ENCODE peak calls at places on chromosomes 16 and 17, in five cellular contexts. One of them, this sample, is unnamed.

GRCh38 chr17:21218101-21218500 is 4.1 kb upstream of the TMEM11 start:
- DNase-seq in ovary: no peak
- DNase-seq in A549: no peak
- DNase-seq in esophagus muscularis mucosa: no peak
- DNase-seq in transverse colon: no peak
- DNase-seq in this sample: no peak

GRCh38 chr16:29926675-29927522 is 873 bp upstream of the KCTD13 start:
- DNase-seq in esophagus muscularis mucosa: no peak
- DNase-seq in transverse colon: peak
- DNase-seq in A549: peak
- DNase-seq in ovary: peak
- DNase-seq in this sample: no peak

GRCh38 chr16:88552815-88553214 is 17.4 kb upstream of the ZC3H18 start:
- DNase-seq in A549: no peak
- DNase-seq in transverse colon: peak
- DNase-seq in esophagus muscularis mucosa: no peak
- DNase-seq in ovary: no peak
- DNase-seq in this sample: no peak

GRCh38 chr16:48498761-48499600 is 111.0 kb downstream of the N4BP1 start:
- DNase-seq in A549: peak
- DNase-seq in ovary: peak
- DNase-seq in esophagus muscularis mucosa: peak
- DNase-seq in transverse colon: peak
- DNase-seq in this sample: no peak

GRCh38 chr17:49525831-49526741 is 31.0 kb downstream of the NGFR start:
- DNase-seq in A549: no peak
- DNase-seq in transverse colon: no peak
- DNase-seq in esophagus muscularis mucosa: no peak
- DNase-seq in ovary: no peak
- DNase-seq in this sample: no peak

GRCh38 chr17:47717261-47717697 is 15.8 kb upstream of the TBX21 start:
- DNase-seq in esophagus muscularis mucosa: no peak
- DNase-seq in A549: no peak
- DNase-seq in ovary: no peak
- DNase-seq in transverse colon: no peak
- DNase-seq in this sample: no peak

GRCh38 chr16:67326472-67327309 is at the start of the genes KCTD19 and LRRC36:
- DNase-seq in ovary: peak
- DNase-seq in A549: peak
- DNase-seq in esophagus muscularis mucosa: peak
- DNase-seq in transverse colon: peak
- DNase-seq in this sample: peak

GRCh38 chr17:69506489-69506888 is 92.0 kb downstream of the MAP2K6 start:
- DNase-seq in transverse colon: no peak
- DNase-seq in ovary: no peak
- DNase-seq in esophagus muscularis mucosa: no peak
- DNase-seq in A549: peak
- DNase-seq in this sample: no peak

GRCh38 chr16:27235055-27235937 is 32.0 kb downstream of the KDM8 start:
- DNase-seq in transverse colon: peak
- DNase-seq in A549: peak
- DNase-seq in esophagus muscularis mucosa: peak
- DNase-seq in ovary: peak
- DNase-seq in this sample: peak

GRCh38 chr17:44355642-44356099 is 8.0 kb downstream of the FAM171A2 start:
- DNase-seq in esophagus muscularis mucosa: no peak
- DNase-seq in A549: no peak
- DNase-seq in ovary: no peak
- DNase-seq in transverse colon: no peak
- DNase-seq in this sample: no peak

GRCh38 chr17:40168262-40168832 is 8.9 kb upstream of the RAPGEFL1 start:
- DNase-seq in A549: peak
- DNase-seq in ovary: no peak
- DNase-seq in esophagus muscularis mucosa: no peak
- DNase-seq in transverse colon: no peak
- DNase-seq in this sample: peak

GRCh38 chr17:7440823-7441174 is 1.5 kb downstream of the FGF11 start:
- DNase-seq in transverse colon: peak
- DNase-seq in esophagus muscularis mucosa: no peak
- DNase-seq in A549: no peak
- DNase-seq in ovary: peak
- DNase-seq in this sample: peak

GRCh38 chr16:82059161-82059982 is 24.3 kb downstream of the HSD17B2 start:
- DNase-seq in transverse colon: no peak
- DNase-seq in ovary: no peak
- DNase-seq in A549: no peak
- DNase-seq in esophagus muscularis mucosa: no peak
- DNase-seq in this sample: no peak

GRCh38 chr16:87684106-87684677 is 81.6 kb downstream of the KLHDC4 start:
- DNase-seq in transverse colon: no peak
- DNase-seq in ovary: no peak
- DNase-seq in A549: no peak
- DNase-seq in esophagus muscularis mucosa: no peak
- DNase-seq in this sample: no peak

GRCh38 chr17:9255838-9256237 is 234.5 kb downstream of the NTN1 start:
- DNase-seq in esophagus muscularis mucosa: no peak
- DNase-seq in A549: no peak
- DNase-seq in ovary: no peak
- DNase-seq in transverse colon: no peak
- DNase-seq in this sample: no peak

GRCh38 chr17:9258115-9259020 is 237.1 kb downstream of the NTN1 start:
- DNase-seq in A549: no peak
- DNase-seq in esophagus muscularis mucosa: no peak
- DNase-seq in ovary: no peak
- DNase-seq in transverse colon: no peak
- DNase-seq in this sample: no peak

GRCh38 chr17:9254841-9255240 is 233.5 kb downstream of the NTN1 start:
- DNase-seq in A549: no peak
- DNase-seq in ovary: no peak
- DNase-seq in esophagus muscularis mucosa: no peak
- DNase-seq in transverse colon: no peak
- DNase-seq in this sample: no peak

GRCh38 chr17:9256361-9256943 is 235.1 kb downstream of the NTN1 start:
- DNase-seq in esophagus muscularis mucosa: no peak
- DNase-seq in ovary: no peak
- DNase-seq in A549: no peak
- DNase-seq in transverse colon: no peak
- DNase-seq in this sample: no peak

GRCh38 chr17:9256944-9257629 is 235.8 kb downstream of the NTN1 start:
- DNase-seq in ovary: no peak
- DNase-seq in transverse colon: no peak
- DNase-seq in esophagus muscularis mucosa: no peak
- DNase-seq in A549: no peak
- DNase-seq in this sample: no peak
- TF ChIP-seq EP300 in ovary: no peak
- TF ChIP-seq EP300 in transverse colon: no peak
- TF ChIP-seq EP300 in esophagus muscularis mucosa: no peak
- TF ChIP-seq EP300 in A549: no peak
- TF ChIP-seq EP300 in this sample: no peak

GRCh38 chr17:51298508-51299371 is 38.4 kb downstream of the UTP18 start:
- DNase-seq in A549: peak
- DNase-seq in transverse colon: no peak
- DNase-seq in ovary: no peak
- DNase-seq in esophagus muscularis mucosa: no peak
- DNase-seq in this sample: no peak

GRCh38 chr17:51305182-51305581 is 44.8 kb downstream of the UTP18 start:
- DNase-seq in ovary: no peak
- DNase-seq in esophagus muscularis mucosa: no peak
- DNase-seq in transverse colon: no peak
- DNase-seq in A549: no peak
- DNase-seq in this sample: no peak

DNA sequence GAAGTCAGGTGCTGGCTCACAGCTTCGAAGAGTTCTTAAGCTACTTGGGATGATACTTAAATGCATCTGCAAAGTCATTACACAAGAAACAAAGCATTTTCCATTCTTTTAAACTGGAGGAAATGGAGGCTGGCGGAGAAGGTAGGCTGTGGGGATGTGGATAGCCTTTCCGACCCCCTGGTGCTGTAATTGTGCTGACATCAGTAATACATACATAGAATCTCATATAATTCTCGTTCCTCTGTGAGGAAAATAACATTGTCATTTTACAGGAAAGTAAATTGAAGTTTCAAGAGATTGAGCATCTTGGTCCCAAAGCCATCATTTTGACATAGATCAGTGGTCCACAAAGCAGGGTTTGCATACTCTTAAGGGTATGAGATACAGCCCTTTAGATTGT is 39.5 kb downstream of the UTP18 start:
- DNase-seq in transverse colon: no peak
- DNase-seq in A549: no peak
- DNase-seq in esophagus muscularis mucosa: no peak
- DNase-seq in ovary: no peak
- DNase-seq in this sample: no peak
- TF ChIP-seq POLR2A in transverse colon: no peak
- TF ChIP-seq POLR2A in A549: no peak
- TF ChIP-seq POLR2A in esophagus muscularis mucosa: no peak
- TF ChIP-seq POLR2A in ovary: no peak
- TF ChIP-seq POLR2A in this sample: no peak

DNA sequence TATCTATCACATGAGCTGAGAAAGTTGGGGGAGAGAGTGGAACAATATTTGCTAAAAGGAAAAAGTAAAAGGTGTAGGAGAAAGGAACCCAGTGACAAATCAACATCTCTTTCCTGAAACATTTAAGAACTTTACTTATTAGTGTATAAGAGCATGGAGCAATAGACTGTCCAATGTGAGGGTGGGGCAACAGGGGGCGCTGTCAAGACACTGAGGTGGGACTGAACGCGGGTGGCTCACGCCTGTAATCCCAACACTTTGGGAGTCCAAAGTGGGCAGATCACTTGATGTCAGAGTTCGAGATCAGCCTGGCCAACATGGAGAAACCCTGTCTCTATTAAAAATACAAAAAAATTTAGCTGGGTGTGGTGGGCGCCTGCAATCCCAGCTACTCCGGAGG is 21.2 kb downstream of the PCTP start:
- DNase-seq in A549: no peak
- DNase-seq in ovary: no peak
- DNase-seq in transverse colon: no peak
- DNase-seq in esophagus muscularis mucosa: no peak
- DNase-seq in this sample: no peak
- TF ChIP-seq CTCF in A549: no peak
- TF ChIP-seq CTCF in ovary: no peak
- TF ChIP-seq CTCF in transverse colon: no peak
- TF ChIP-seq CTCF in esophagus muscularis mucosa: no peak
- TF ChIP-seq CTCF in this sample: no peak

DNA sequence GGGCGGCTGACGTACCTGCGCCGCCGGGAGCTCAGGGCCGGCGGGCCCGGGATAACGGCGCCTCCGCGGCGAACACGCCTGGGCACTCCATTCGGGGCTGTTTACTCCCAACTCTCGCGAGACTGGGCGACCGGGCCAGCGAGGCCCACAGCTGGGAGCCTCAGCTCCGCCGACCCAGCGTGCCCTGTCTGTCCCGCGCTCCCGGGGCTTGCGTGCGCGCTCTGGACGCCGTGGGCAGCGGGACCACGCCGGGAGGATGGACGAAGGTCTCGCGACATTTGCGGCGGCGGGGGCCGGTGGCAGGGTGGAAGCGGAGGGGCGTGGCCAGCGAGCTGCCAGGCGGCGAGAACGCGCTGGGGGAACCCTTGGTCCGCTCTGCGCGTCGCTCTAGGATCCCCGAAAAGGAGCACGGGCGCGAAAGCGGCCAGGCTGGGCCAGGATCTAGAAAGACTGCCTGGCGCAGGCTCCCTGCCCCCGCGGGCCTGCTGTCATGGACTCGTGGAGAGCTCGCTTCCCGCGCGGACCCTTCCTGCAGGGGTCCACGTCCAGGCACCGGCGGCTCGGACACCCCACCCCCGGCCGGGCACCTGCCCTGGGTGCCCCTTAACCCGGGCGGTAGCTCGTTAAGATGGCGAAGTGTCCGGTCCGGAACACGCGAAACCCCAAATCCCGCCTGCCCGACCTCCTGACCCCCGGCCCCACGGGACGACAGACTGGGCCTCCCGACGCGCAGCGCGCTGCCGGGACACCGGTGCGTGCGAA is at the start of gene MBTPS1:
- DNase-seq in ovary: peak
- DNase-seq in A549: peak
- DNase-seq in transverse colon: peak
- DNase-seq in esophagus muscularis mucosa: peak
- DNase-seq in this sample: peak
- TF ChIP-seq EP300 in ovary: no peak
- TF ChIP-seq EP300 in A549: no peak
- TF ChIP-seq EP300 in transverse colon: no peak
- TF ChIP-seq EP300 in esophagus muscularis mucosa: no peak
- TF ChIP-seq EP300 in this sample: peak

GRCh38 chr16:2211923-2212347 is 1.3 kb upstream of the BRICD5 start:
- DNase-seq in ovary: no peak
- DNase-seq in esophagus muscularis mucosa: no peak
- DNase-seq in A549: no peak
- DNase-seq in transverse colon: no peak
- DNase-seq in this sample: no peak

GRCh38 chr16:2216330-2216729 is 1.7 kb upstream of the PGP start:
- DNase-seq in esophagus muscularis mucosa: no peak
- DNase-seq in ovary: no peak
- DNase-seq in A549: no peak
- DNase-seq in transverse colon: no peak
- DNase-seq in this sample: no peak

GRCh38 chr16:2214721-2214970 is at the start of gene PGP:
- DNase-seq in esophagus muscularis mucosa: no peak
- DNase-seq in A549: no peak
- DNase-seq in ovary: no peak
- DNase-seq in transverse colon: no peak
- DNase-seq in this sample: no peak

GRCh38 chr16:2212362-2213324 is 2.0 kb upstream of the BRICD5 start:
- DNase-seq in esophagus muscularis mucosa: no peak
- DNase-seq in A549: no peak
- DNase-seq in transverse colon: no peak
- DNase-seq in ovary: no peak
- DNase-seq in this sample: peak

GRCh38 chr16:2213817-2214720 is 571 bp downstream of the PGP start:
- DNase-seq in A549: no peak
- DNase-seq in esophagus muscularis mucosa: no peak
- DNase-seq in ovary: peak
- DNase-seq in transverse colon: no peak
- DNase-seq in this sample: no peak
- TF ChIP-seq POLR2A in A549: peak
- TF ChIP-seq POLR2A in esophagus muscularis mucosa: no peak
- TF ChIP-seq POLR2A in ovary: no peak
- TF ChIP-seq POLR2A in transverse colon: no peak
- TF ChIP-seq POLR2A in this sample: no peak

GRCh38 chr16:4616047-4616811 is 1.5 kb upstream of the UBALD1 start:
- DNase-seq in esophagus muscularis mucosa: peak
- DNase-seq in A549: peak
- DNase-seq in transverse colon: peak
- DNase-seq in ovary: peak
- DNase-seq in this sample: peak
- TF ChIP-seq CTCF in esophagus muscularis mucosa: peak
- TF ChIP-seq CTCF in A549: peak
- TF ChIP-seq CTCF in transverse colon: peak
- TF ChIP-seq CTCF in ovary: no peak
- TF ChIP-seq CTCF in this sample: no peak

GRCh38 chr17:2967515-2967914 is 95.9 kb downstream of the OR1D5 start:
- DNase-seq in A549: no peak
- DNase-seq in ovary: no peak
- DNase-seq in transverse colon: no peak
- DNase-seq in esophagus muscularis mucosa: no peak
- DNase-seq in this sample: no peak
- TF ChIP-seq EP300 in A549: no peak
- TF ChIP-seq EP300 in ovary: no peak
- TF ChIP-seq EP300 in transverse colon: peak
- TF ChIP-seq EP300 in esophagus muscularis mucosa: no peak
- TF ChIP-seq EP300 in this sample: no peak